ENCODE peak calls at places on chromosome 14, in ten cellular contexts. One of them, this sample, is unnamed. For H3K27me3, the result is how much of the 10 kb centered on the place peaks cover.

GRCh38 chr14:91305650-91306431 is 61.3 kb upstream of the GPR68 start:
- DNase-seq in neuronal stem cell: no peak
- DNase-seq in lung: no peak
- DNase-seq in H7: peak
- DNase-seq in neural progenitor cell: no peak
- DNase-seq in heart right ventricle: no peak
- DNase-seq in MG63: no peak
- DNase-seq in hepatocyte: no peak
- DNase-seq in mammary epithelial cell: no peak
- DNase-seq in Panc1: no peak
- DNase-seq in this sample: no peak

GRCh38 chr14:47240755-47241437 is 434.5 kb downstream of the MDGA2 start:
- DNase-seq in neuronal stem cell: no peak
- DNase-seq in lung: no peak
- DNase-seq in H7: no peak
- DNase-seq in neural progenitor cell: peak
- DNase-seq in heart right ventricle: no peak
- DNase-seq in MG63: no peak
- DNase-seq in hepatocyte: no peak
- DNase-seq in mammary epithelial cell: no peak
- DNase-seq in Panc1: no peak
- DNase-seq in this sample: no peak

GRCh38 chr14:68967459-68967940 is 11.6 kb downstream of the ACTN1 start:
- DNase-seq in neuronal stem cell: no peak
- DNase-seq in lung: no peak
- DNase-seq in H7: no peak
- DNase-seq in neural progenitor cell: no peak
- DNase-seq in heart right ventricle: no peak
- DNase-seq in MG63: no peak
- DNase-seq in hepatocyte: no peak
- DNase-seq in mammary epithelial cell: no peak
- DNase-seq in Panc1: no peak
- DNase-seq in this sample: no peak

GRCh38 chr14:72488551-72488950 is 405.4 kb downstream of the DPF3 start:
- DNase-seq in neuronal stem cell: no peak
- DNase-seq in lung: no peak
- DNase-seq in H7: no peak
- DNase-seq in neural progenitor cell: no peak
- DNase-seq in heart right ventricle: no peak
- DNase-seq in MG63: no peak
- DNase-seq in hepatocyte: no peak
- DNase-seq in mammary epithelial cell: no peak
- DNase-seq in Panc1: no peak
- DNase-seq in this sample: no peak

GRCh38 chr14:74566174-74567125 is 45.6 kb downstream of the LTBP2 start:
- DNase-seq in neuronal stem cell: no peak
- DNase-seq in lung: no peak
- DNase-seq in H7: no peak
- DNase-seq in neural progenitor cell: no peak
- DNase-seq in heart right ventricle: no peak
- DNase-seq in MG63: no peak
- DNase-seq in hepatocyte: no peak
- DNase-seq in mammary epithelial cell: peak
- DNase-seq in Panc1: no peak
- DNase-seq in this sample: no peak

GRCh38 chr14:34374998-34375740 is 86.9 kb downstream of the SPTSSA start:
- DNase-seq in neuronal stem cell: no peak
- DNase-seq in lung: peak
- DNase-seq in H7: no peak
- DNase-seq in neural progenitor cell: no peak
- DNase-seq in heart right ventricle: no peak
- DNase-seq in MG63: no peak
- DNase-seq in hepatocyte: no peak
- DNase-seq in mammary epithelial cell: peak
- DNase-seq in Panc1: no peak
- DNase-seq in this sample: no peak

GRCh38 chr14:33934938-33935337 is 15.9 kb downstream of the EGLN3 start:
- DNase-seq in neuronal stem cell: no peak
- DNase-seq in lung: no peak
- DNase-seq in H7: no peak
- DNase-seq in neural progenitor cell: no peak
- DNase-seq in heart right ventricle: no peak
- DNase-seq in MG63: no peak
- DNase-seq in hepatocyte: no peak
- DNase-seq in mammary epithelial cell: no peak
- DNase-seq in Panc1: no peak
- DNase-seq in this sample: no peak

GRCh38 chr14:99509871-99510555 is 28.8 kb downstream of the CCNK start:
- DNase-seq in neuronal stem cell: no peak
- DNase-seq in lung: no peak
- DNase-seq in H7: peak
- DNase-seq in neural progenitor cell: no peak
- DNase-seq in heart right ventricle: no peak
- DNase-seq in MG63: no peak
- DNase-seq in hepatocyte: peak
- DNase-seq in mammary epithelial cell: no peak
- DNase-seq in Panc1: no peak
- DNase-seq in this sample: no peak

GRCh38 chr14:28677381-28677780 is 89.2 kb upstream of the FOXG1 start:
- DNase-seq in neuronal stem cell: no peak
- DNase-seq in lung: no peak
- DNase-seq in H7: no peak
- DNase-seq in neural progenitor cell: no peak
- DNase-seq in heart right ventricle: no peak
- DNase-seq in MG63: no peak
- DNase-seq in hepatocyte: no peak
- DNase-seq in mammary epithelial cell: no peak
- DNase-seq in Panc1: no peak
- DNase-seq in this sample: no peak

GRCh38 chr14:68135028-68135427 is 315.4 kb downstream of the RAD51B start:
- DNase-seq in neuronal stem cell: no peak
- DNase-seq in lung: no peak
- DNase-seq in H7: no peak
- DNase-seq in neural progenitor cell: no peak
- DNase-seq in heart right ventricle: no peak
- DNase-seq in MG63: no peak
- DNase-seq in hepatocyte: no peak
- DNase-seq in mammary epithelial cell: no peak
- DNase-seq in Panc1: no peak
- DNase-seq in this sample: no peak

GRCh38 chr14:104138098-104138890 is at the start of gene KIF26A:
- DNase-seq in neuronal stem cell: peak
- DNase-seq in lung: no peak
- DNase-seq in H7: peak
- DNase-seq in neural progenitor cell: peak
- DNase-seq in heart right ventricle: peak
- DNase-seq in MG63: peak
- DNase-seq in hepatocyte: peak
- DNase-seq in mammary epithelial cell: no peak
- DNase-seq in Panc1: no peak
- DNase-seq in this sample: no peak

GRCh38 chr14:50831704-50832130 is 755 bp upstream of the NIN start:
- DNase-seq in neuronal stem cell: no peak
- DNase-seq in lung: no peak
- DNase-seq in H7: no peak
- DNase-seq in neural progenitor cell: peak
- DNase-seq in heart right ventricle: no peak
- DNase-seq in MG63: peak
- DNase-seq in hepatocyte: peak
- DNase-seq in mammary epithelial cell: no peak
- DNase-seq in Panc1: no peak
- DNase-seq in this sample: no peak

GRCh38 chr14:38404616-38405015 is 148.7 kb upstream of the CLEC14A start:
- DNase-seq in neuronal stem cell: no peak
- DNase-seq in lung: no peak
- DNase-seq in H7: no peak
- DNase-seq in neural progenitor cell: no peak
- DNase-seq in heart right ventricle: no peak
- DNase-seq in MG63: no peak
- DNase-seq in hepatocyte: no peak
- DNase-seq in mammary epithelial cell: no peak
- DNase-seq in Panc1: no peak
- DNase-seq in this sample: no peak

GRCh38 chr14:23171251-23171975 is 12.0 kb downstream of the SLC7A8 start:
- DNase-seq in neuronal stem cell: no peak
- DNase-seq in lung: no peak
- DNase-seq in H7: no peak
- DNase-seq in neural progenitor cell: no peak
- DNase-seq in heart right ventricle: no peak
- DNase-seq in MG63: no peak
- DNase-seq in hepatocyte: no peak
- DNase-seq in mammary epithelial cell: peak
- DNase-seq in Panc1: no peak
- DNase-seq in this sample: no peak
- H3K27me3 ChIP-seq in neuronal stem cell: under half
- H3K27me3 ChIP-seq in lung: under half
- H3K27me3 ChIP-seq in H7: under half
- H3K27me3 ChIP-seq in neural progenitor cell: under half
- H3K27me3 ChIP-seq in heart right ventricle: under half
- H3K27me3 ChIP-seq in MG63: under half
- H3K27me3 ChIP-seq in hepatocyte: under half
- H3K27me3 ChIP-seq in mammary epithelial cell: under half
- H3K27me3 ChIP-seq in Panc1: under half
- H3K27me3 ChIP-seq in this sample: under half

DNA sequence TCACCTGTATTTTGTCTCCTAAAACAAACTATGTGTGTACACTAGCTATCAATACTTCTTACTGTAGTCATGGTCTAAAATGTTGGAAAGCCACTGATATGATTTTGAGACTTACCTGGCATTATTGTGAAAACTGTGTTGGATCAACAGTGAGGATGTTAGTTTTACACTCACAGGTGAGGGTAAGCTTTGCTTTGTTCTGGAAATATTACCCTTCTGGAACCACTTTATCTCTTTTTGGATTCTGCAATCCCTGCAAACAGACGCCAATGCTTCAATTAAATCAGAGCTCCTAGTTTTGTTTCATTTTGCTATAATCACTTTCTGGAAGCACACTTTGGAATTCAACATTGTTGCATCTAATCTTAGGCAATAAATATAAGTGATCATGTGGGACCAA is 223.3 kb downstream of the RPS29 start:
- DNase-seq in neuronal stem cell: no peak
- DNase-seq in lung: no peak
- DNase-seq in H7: no peak
- DNase-seq in neural progenitor cell: no peak
- DNase-seq in heart right ventricle: no peak
- DNase-seq in MG63: no peak
- DNase-seq in hepatocyte: no peak
- DNase-seq in mammary epithelial cell: no peak
- DNase-seq in Panc1: no peak
- DNase-seq in this sample: no peak
- H3K27me3 ChIP-seq in neuronal stem cell: under half
- H3K27me3 ChIP-seq in lung: under half
- H3K27me3 ChIP-seq in H7: under half
- H3K27me3 ChIP-seq in neural progenitor cell: under half
- H3K27me3 ChIP-seq in heart right ventricle: under half
- H3K27me3 ChIP-seq in MG63: under half
- H3K27me3 ChIP-seq in hepatocyte: under half
- H3K27me3 ChIP-seq in mammary epithelial cell: under half
- H3K27me3 ChIP-seq in Panc1: under half
- H3K27me3 ChIP-seq in this sample: under half

DNA sequence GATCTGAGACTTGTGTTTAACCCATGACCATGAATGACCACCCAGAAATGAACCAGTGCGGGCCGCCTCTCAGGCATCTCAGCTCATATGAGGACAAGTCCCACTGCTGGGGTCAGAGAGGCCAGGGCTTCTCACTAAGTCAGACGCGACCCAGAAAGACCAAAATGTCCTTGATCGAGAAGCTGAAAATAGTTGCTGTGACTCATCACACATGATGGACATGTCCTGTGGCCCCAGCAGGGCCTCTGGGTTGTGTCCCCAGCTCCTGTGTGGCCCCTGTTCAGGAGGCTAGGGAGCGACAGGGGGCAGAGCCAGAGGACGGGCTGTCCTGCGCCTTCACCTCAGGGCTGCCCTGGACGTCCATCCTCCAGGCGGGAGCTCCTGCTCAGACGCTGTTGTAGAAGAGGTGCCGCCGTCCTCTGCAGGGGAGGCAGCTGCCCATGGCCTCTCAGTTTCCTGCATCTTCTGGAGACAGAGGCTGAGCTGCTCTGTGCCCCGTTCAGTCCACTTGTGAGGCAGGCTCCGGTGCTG is 29.0 kb upstream of the FAM181A start:
- DNase-seq in neuronal stem cell: no peak
- DNase-seq in lung: no peak
- DNase-seq in H7: no peak
- DNase-seq in neural progenitor cell: no peak
- DNase-seq in heart right ventricle: no peak
- DNase-seq in MG63: no peak
- DNase-seq in hepatocyte: no peak
- DNase-seq in mammary epithelial cell: no peak
- DNase-seq in Panc1: no peak
- DNase-seq in this sample: no peak
- H3K27me3 ChIP-seq in neuronal stem cell: under half
- H3K27me3 ChIP-seq in lung: under half
- H3K27me3 ChIP-seq in H7: under half
- H3K27me3 ChIP-seq in neural progenitor cell: under half
- H3K27me3 ChIP-seq in heart right ventricle: under half
- H3K27me3 ChIP-seq in MG63: under half
- H3K27me3 ChIP-seq in hepatocyte: under half
- H3K27me3 ChIP-seq in mammary epithelial cell: under half
- H3K27me3 ChIP-seq in Panc1: under half
- H3K27me3 ChIP-seq in this sample: under half

GRCh38 chr14:79082883-79083282 is 912.7 kb downstream of the NRXN3 start:
- DNase-seq in neuronal stem cell: no peak
- DNase-seq in lung: no peak
- DNase-seq in H7: no peak
- DNase-seq in neural progenitor cell: no peak
- DNase-seq in heart right ventricle: no peak
- DNase-seq in MG63: no peak
- DNase-seq in hepatocyte: no peak
- DNase-seq in mammary epithelial cell: no peak
- DNase-seq in Panc1: no peak
- DNase-seq in this sample: no peak

GRCh38 chr14:79090781-79091180 is 920.6 kb downstream of the NRXN3 start:
- DNase-seq in neuronal stem cell: no peak
- DNase-seq in lung: no peak
- DNase-seq in H7: no peak
- DNase-seq in neural progenitor cell: peak
- DNase-seq in heart right ventricle: no peak
- DNase-seq in MG63: no peak
- DNase-seq in hepatocyte: no peak
- DNase-seq in mammary epithelial cell: no peak
- DNase-seq in Panc1: no peak
- DNase-seq in this sample: no peak

GRCh38 chr14:79080040-79080439 is 909.9 kb downstream of the NRXN3 start:
- DNase-seq in neuronal stem cell: no peak
- DNase-seq in lung: no peak
- DNase-seq in H7: no peak
- DNase-seq in neural progenitor cell: no peak
- DNase-seq in heart right ventricle: no peak
- DNase-seq in MG63: no peak
- DNase-seq in hepatocyte: no peak
- DNase-seq in mammary epithelial cell: no peak
- DNase-seq in Panc1: no peak
- DNase-seq in this sample: no peak

DNA sequence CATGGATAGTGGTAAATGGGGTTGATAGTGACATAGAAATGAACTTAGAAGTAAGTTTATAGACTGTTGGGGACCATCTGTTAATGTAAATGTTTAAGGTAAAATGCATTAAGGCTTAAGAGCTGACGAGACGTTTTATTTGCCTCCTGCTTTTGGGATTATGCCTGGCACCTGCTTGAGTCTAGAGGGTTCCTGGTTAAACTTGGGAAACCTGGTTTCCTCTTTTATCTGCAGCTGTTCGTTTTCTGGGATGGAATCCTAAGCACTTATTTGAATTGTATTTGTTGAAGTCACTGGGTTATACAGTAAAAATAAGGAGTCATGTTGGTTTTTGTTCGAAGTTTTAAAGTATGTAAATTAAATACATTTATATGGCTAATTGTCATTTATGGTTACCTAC is 914.7 kb downstream of the NRXN3 start:
- DNase-seq in neuronal stem cell: no peak
- DNase-seq in lung: no peak
- DNase-seq in H7: no peak
- DNase-seq in neural progenitor cell: no peak
- DNase-seq in heart right ventricle: no peak
- DNase-seq in MG63: no peak
- DNase-seq in hepatocyte: no peak
- DNase-seq in mammary epithelial cell: no peak
- DNase-seq in Panc1: no peak
- DNase-seq in this sample: no peak
- H3K27me3 ChIP-seq in neuronal stem cell: under half
- H3K27me3 ChIP-seq in lung: under half
- H3K27me3 ChIP-seq in H7: under half
- H3K27me3 ChIP-seq in neural progenitor cell: under half
- H3K27me3 ChIP-seq in heart right ventricle: under half
- H3K27me3 ChIP-seq in MG63: under half
- H3K27me3 ChIP-seq in hepatocyte: under half
- H3K27me3 ChIP-seq in mammary epithelial cell: under half
- H3K27me3 ChIP-seq in Panc1: under half
- H3K27me3 ChIP-seq in this sample: under half

This sample was measured in AG04450.